ENCODE peak calls at places on chromosomes 13 and 19, in ten cellular contexts. One of them, this sample, is unnamed. For H3K4me1, the result is how much of the 10 kb centered on the place peaks cover.

GRCh38 chr13:65595881-65596280 is 1634.3 kb downstream of the PCDH9 start:
- DNase-seq in SJSA1: no peak
- DNase-seq in HAP-1: no peak
- DNase-seq in left ventricle myocardium inferior: no peak
- DNase-seq in A549: no peak
- DNase-seq in fibroblast of lung: no peak
- DNase-seq in GM12878: no peak
- DNase-seq in colonic mucosa: no peak
- DNase-seq in aorta: no peak
- DNase-seq in uterus: no peak
- DNase-seq in this sample: no peak

GRCh38 chr19:6092329-6093286 is 17.7 kb downstream of the RFX2 start:
- DNase-seq in fibroblast of lung: peak
- DNase-seq in aorta: peak
- DNase-seq in HAP-1: peak
- DNase-seq in A549: peak
- DNase-seq in SJSA1: peak
- DNase-seq in colonic mucosa: peak
- DNase-seq in left ventricle myocardium inferior: peak
- DNase-seq in uterus: peak
- DNase-seq in GM12878: no peak
- DNase-seq in this sample: peak

GRCh38 chr13:30735025-30735967 is at the start of gene ALOX5AP:
- DNase-seq in aorta: no peak
- DNase-seq in HAP-1: no peak
- DNase-seq in GM12878: peak
- DNase-seq in colonic mucosa: no peak
- DNase-seq in fibroblast of lung: no peak
- DNase-seq in uterus: no peak
- DNase-seq in left ventricle myocardium inferior: no peak
- DNase-seq in SJSA1: no peak
- DNase-seq in A549: no peak
- DNase-seq in this sample: no peak

GRCh38 chr13:52128714-52129700 is at the start of gene NEK5:
- DNase-seq in uterus: peak
- DNase-seq in A549: peak
- DNase-seq in SJSA1: peak
- DNase-seq in fibroblast of lung: peak
- DNase-seq in left ventricle myocardium inferior: peak
- DNase-seq in HAP-1: peak
- DNase-seq in aorta: peak
- DNase-seq in colonic mucosa: peak
- DNase-seq in GM12878: no peak
- DNase-seq in this sample: peak

GRCh38 chr19:44648536-44649370 is 5.0 kb downstream of the PVR start:
- DNase-seq in aorta: peak
- DNase-seq in fibroblast of lung: peak
- DNase-seq in SJSA1: peak
- DNase-seq in HAP-1: no peak
- DNase-seq in A549: no peak
- DNase-seq in uterus: no peak
- DNase-seq in colonic mucosa: no peak
- DNase-seq in left ventricle myocardium inferior: peak
- DNase-seq in GM12878: no peak
- DNase-seq in this sample: no peak

GRCh38 chr13:113816248-113816924 is 47.5 kb downstream of the GAS6 start:
- DNase-seq in GM12878: no peak
- DNase-seq in fibroblast of lung: no peak
- DNase-seq in uterus: no peak
- DNase-seq in HAP-1: no peak
- DNase-seq in A549: no peak
- DNase-seq in aorta: no peak
- DNase-seq in left ventricle myocardium inferior: no peak
- DNase-seq in SJSA1: peak
- DNase-seq in colonic mucosa: no peak
- DNase-seq in this sample: no peak

GRCh38 chr13:81714513-81714912 is 1373.6 kb upstream of the SPRY2 start:
- DNase-seq in HAP-1: no peak
- DNase-seq in aorta: no peak
- DNase-seq in fibroblast of lung: no peak
- DNase-seq in uterus: no peak
- DNase-seq in left ventricle myocardium inferior: no peak
- DNase-seq in GM12878: no peak
- DNase-seq in colonic mucosa: no peak
- DNase-seq in A549: no peak
- DNase-seq in SJSA1: no peak
- DNase-seq in this sample: no peak

GRCh38 chr13:98460519-98460918 is 116.4 kb downstream of the STK24 start:
- DNase-seq in SJSA1: no peak
- DNase-seq in fibroblast of lung: no peak
- DNase-seq in A549: no peak
- DNase-seq in uterus: no peak
- DNase-seq in colonic mucosa: no peak
- DNase-seq in HAP-1: no peak
- DNase-seq in left ventricle myocardium inferior: no peak
- DNase-seq in GM12878: no peak
- DNase-seq in aorta: peak
- DNase-seq in this sample: no peak

DNA sequence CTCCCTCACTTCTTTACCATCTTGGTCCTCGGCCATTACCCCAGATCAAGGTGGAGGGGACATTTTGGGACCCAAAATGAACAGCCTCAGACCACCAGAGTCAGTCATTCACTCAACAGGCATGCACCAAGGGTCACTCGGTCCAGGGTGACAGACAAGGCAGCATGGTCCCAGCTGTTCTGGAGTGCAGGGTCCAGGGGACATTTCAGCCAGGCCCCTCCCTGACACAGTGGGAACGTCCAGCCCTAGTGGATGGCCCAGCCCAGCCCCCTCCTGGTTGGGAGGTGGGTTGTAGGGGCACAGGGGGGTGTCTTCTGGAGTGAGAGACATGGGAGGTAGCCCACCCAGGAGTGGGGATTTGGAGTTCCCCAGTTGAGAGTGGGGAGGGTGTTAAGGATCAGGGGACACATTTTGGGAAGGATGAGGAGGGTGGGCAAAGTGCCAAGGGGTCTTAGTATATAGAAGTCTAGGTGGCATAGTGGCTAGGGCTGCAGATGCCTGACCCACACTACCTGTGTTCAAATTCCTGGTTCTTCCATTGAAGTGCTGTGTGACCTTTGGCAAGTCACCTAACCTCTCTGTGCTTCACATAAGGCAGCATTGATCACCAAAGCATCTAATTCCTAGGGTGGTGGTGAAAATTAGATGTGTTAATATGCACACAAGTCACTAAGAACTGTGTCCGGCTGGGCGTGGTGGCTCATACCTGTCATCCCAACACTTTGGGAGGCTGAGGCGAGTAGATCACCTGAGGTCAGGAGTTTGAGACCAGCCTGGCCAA is 2.5 kb upstream of the FCER2 start:
- DNase-seq in colonic mucosa: no peak
- DNase-seq in fibroblast of lung: no peak
- DNase-seq in HAP-1: no peak
- DNase-seq in uterus: no peak
- DNase-seq in GM12878: no peak
- DNase-seq in SJSA1: no peak
- DNase-seq in left ventricle myocardium inferior: no peak
- DNase-seq in A549: no peak
- DNase-seq in aorta: no peak
- DNase-seq in this sample: no peak
- H3K4me1 ChIP-seq in colonic mucosa: under half
- H3K4me1 ChIP-seq in fibroblast of lung: under half
- H3K4me1 ChIP-seq in HAP-1: under half
- H3K4me1 ChIP-seq in uterus: under half
- H3K4me1 ChIP-seq in GM12878: half or more
- H3K4me1 ChIP-seq in SJSA1: under half
- H3K4me1 ChIP-seq in left ventricle myocardium inferior: under half
- H3K4me1 ChIP-seq in A549: under half
- H3K4me1 ChIP-seq in aorta: under half
- H3K4me1 ChIP-seq in this sample: under half

DNA sequence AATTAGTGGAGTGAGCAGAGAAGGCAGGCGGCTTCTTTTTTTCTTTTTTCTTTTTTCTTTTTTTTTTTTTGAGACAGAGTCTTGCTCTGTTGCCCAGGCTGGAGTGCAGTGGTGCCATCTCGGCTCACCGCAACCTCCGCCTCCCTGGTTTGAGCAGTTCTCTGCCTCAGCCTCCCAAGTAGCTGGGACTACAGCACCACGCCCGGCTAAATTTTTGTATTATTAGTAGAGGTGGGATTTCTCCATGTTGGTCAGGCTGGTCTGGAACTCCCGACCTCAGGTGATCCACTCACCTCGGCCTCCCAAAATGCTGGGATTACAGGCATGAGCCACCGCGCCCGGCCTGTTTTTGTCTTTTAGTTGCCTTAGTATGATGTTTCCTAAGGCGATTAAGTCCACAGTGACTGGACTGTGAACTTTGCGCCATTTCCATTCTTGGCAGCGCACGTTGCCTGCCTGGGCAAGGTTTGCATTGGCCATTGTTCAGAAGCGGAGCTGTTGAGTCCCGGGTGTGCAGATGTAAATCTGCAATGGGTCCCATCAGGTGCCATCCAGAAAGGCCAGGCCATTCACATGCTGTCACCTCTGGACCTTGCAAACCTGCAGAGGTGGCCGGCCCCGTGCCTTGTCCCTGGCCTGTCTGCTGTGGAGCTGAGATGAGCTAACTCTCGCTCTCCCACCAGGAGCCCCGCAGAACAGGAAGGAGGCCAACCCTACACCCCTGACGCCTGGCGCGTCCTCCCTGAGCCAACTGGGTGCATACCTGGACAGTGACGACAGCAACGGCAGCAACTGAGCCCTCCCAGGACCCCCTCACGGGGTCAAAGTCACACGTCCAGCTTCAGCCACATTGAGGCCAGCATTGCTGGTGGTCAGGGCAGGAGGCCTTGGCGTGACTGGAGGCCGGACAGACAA is 10.9 kb upstream of the SHD start:
- DNase-seq in GM12878: no peak
- DNase-seq in uterus: no peak
- DNase-seq in HAP-1: no peak
- DNase-seq in A549: no peak
- DNase-seq in colonic mucosa: peak
- DNase-seq in left ventricle myocardium inferior: no peak
- DNase-seq in SJSA1: no peak
- DNase-seq in fibroblast of lung: no peak
- DNase-seq in aorta: no peak
- DNase-seq in this sample: no peak
- H3K4me1 ChIP-seq in GM12878: under half
- H3K4me1 ChIP-seq in uterus: under half
- H3K4me1 ChIP-seq in HAP-1: under half
- H3K4me1 ChIP-seq in A549: under half
- H3K4me1 ChIP-seq in colonic mucosa: under half
- H3K4me1 ChIP-seq in left ventricle myocardium inferior: under half
- H3K4me1 ChIP-seq in SJSA1: under half
- H3K4me1 ChIP-seq in fibroblast of lung: under half
- H3K4me1 ChIP-seq in aorta: under half
- H3K4me1 ChIP-seq in this sample: under half

GRCh38 chr19:47615714-47616113 is 6.8 kb downstream of the BICRA start:
- DNase-seq in A549: no peak
- DNase-seq in HAP-1: no peak
- DNase-seq in SJSA1: no peak
- DNase-seq in fibroblast of lung: no peak
- DNase-seq in left ventricle myocardium inferior: no peak
- DNase-seq in colonic mucosa: no peak
- DNase-seq in aorta: no peak
- DNase-seq in uterus: no peak
- DNase-seq in GM12878: no peak
- DNase-seq in this sample: no peak

GRCh38 chr19:47615230-47615629 is 6.3 kb downstream of the BICRA start:
- DNase-seq in SJSA1: no peak
- DNase-seq in uterus: no peak
- DNase-seq in fibroblast of lung: no peak
- DNase-seq in GM12878: no peak
- DNase-seq in colonic mucosa: no peak
- DNase-seq in aorta: no peak
- DNase-seq in HAP-1: no peak
- DNase-seq in A549: no peak
- DNase-seq in left ventricle myocardium inferior: no peak
- DNase-seq in this sample: no peak

GRCh38 chr19:47610902-47611301 is 2.0 kb downstream of the BICRA start:
- DNase-seq in SJSA1: no peak
- DNase-seq in left ventricle myocardium inferior: no peak
- DNase-seq in A549: peak
- DNase-seq in GM12878: no peak
- DNase-seq in colonic mucosa: peak
- DNase-seq in HAP-1: no peak
- DNase-seq in aorta: no peak
- DNase-seq in uterus: no peak
- DNase-seq in fibroblast of lung: peak
- DNase-seq in this sample: no peak

GRCh38 chr19:47614559-47614958 is 5.6 kb downstream of the BICRA start:
- DNase-seq in left ventricle myocardium inferior: no peak
- DNase-seq in A549: no peak
- DNase-seq in uterus: no peak
- DNase-seq in GM12878: no peak
- DNase-seq in aorta: no peak
- DNase-seq in colonic mucosa: no peak
- DNase-seq in SJSA1: no peak
- DNase-seq in HAP-1: no peak
- DNase-seq in fibroblast of lung: no peak
- DNase-seq in this sample: no peak

DNA sequence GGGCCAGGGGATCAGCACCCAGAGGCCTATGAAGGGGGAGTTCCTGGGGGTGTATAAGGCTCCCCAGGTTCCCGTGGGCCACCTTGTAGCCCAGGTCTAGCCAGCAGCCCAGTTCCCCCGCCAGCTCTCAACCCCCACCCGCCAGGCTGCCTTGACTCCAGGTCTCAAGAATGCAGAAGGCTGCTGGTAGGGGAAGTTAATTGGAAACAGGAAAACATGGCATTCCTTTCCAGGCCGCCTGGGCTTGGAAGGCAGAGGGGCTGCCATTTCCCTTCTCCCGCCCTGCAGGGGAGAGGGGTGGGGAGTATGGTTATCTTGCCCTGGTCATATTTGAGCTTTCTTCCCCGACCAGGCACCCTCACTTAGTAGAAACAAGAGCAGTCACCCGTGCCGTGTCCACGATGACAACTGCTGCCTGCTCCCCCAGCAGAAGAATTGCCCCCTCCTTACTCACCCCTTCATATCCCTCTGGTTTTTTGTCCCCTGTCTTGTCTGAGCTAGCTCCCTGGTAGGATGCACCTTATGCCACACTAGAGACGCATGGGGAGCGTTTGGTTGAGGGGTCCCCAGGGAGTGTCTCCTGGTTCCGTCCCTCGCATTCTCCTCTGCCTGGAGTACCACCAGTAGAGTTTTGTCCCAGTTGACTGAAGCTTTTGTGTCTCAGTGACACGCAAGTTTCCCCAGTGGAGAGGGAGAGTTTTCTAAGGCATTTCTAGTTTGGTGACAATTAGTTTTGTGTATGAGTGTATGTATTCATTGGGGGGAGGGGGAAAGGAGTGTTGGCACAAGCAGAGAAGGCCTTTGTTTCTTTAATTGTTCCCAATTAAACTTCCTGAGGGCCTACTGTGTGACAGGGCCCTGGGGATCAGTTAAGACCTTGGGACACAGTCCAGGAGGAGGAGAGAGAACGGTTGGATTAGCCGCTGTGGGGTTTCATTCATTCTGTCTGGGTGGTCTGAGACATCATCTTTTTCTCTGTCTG is 4.5 kb downstream of the BICRA start:
- DNase-seq in left ventricle myocardium inferior: no peak
- DNase-seq in A549: no peak
- DNase-seq in SJSA1: peak
- DNase-seq in fibroblast of lung: peak
- DNase-seq in GM12878: no peak
- DNase-seq in colonic mucosa: no peak
- DNase-seq in aorta: peak
- DNase-seq in HAP-1: peak
- DNase-seq in uterus: no peak
- DNase-seq in this sample: no peak
- H3K4me1 ChIP-seq in left ventricle myocardium inferior: half or more
- H3K4me1 ChIP-seq in A549: under half
- H3K4me1 ChIP-seq in SJSA1: half or more
- H3K4me1 ChIP-seq in fibroblast of lung: under half
- H3K4me1 ChIP-seq in GM12878: under half
- H3K4me1 ChIP-seq in colonic mucosa: under half
- H3K4me1 ChIP-seq in aorta: under half
- H3K4me1 ChIP-seq in HAP-1: under half
- H3K4me1 ChIP-seq in uterus: under half
- H3K4me1 ChIP-seq in this sample: under half

DNA sequence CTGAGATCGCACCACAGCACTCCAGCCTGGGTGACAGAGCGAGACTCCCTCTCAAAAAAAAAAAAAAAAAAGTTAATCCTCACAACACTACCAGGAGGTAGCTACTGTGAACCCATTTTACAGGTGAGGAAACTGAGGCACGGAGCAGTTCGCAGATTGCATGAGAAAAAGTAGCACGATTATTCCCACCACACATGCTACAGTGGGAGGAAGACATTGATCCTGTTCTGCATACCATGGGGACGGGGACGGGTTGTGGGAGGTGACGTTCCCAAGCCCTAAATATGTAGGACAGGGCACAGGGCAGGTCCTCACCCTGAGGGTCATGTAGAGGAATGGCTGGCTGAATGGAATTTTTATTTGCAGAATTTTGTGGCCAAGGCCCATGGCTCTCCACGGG is 23.7 kb downstream of the CLEC17A start:
- DNase-seq in fibroblast of lung: no peak
- DNase-seq in colonic mucosa: no peak
- DNase-seq in uterus: no peak
- DNase-seq in left ventricle myocardium inferior: no peak
- DNase-seq in aorta: no peak
- DNase-seq in GM12878: no peak
- DNase-seq in SJSA1: no peak
- DNase-seq in A549: no peak
- DNase-seq in HAP-1: no peak
- DNase-seq in this sample: no peak
- H3K4me1 ChIP-seq in fibroblast of lung: under half
- H3K4me1 ChIP-seq in colonic mucosa: under half
- H3K4me1 ChIP-seq in uterus: under half
- H3K4me1 ChIP-seq in left ventricle myocardium inferior: under half
- H3K4me1 ChIP-seq in aorta: under half
- H3K4me1 ChIP-seq in GM12878: under half
- H3K4me1 ChIP-seq in SJSA1: under half
- H3K4me1 ChIP-seq in A549: under half
- H3K4me1 ChIP-seq in HAP-1: under half
- H3K4me1 ChIP-seq in this sample: under half

This sample was measured in heart right ventricle.